ENCODE peak calls at places on chromosomes 2 and 18, in five cellular contexts. One of them, this sample, is unnamed.

GRCh38 chr2:96091141-96091710 is 25.1 kb downstream of the ADRA2B start:
- DNase-seq in cardiac fibroblast: no peak
- DNase-seq in AG09309: no peak
- DNase-seq in cardiac muscle cell: no peak
- DNase-seq in fibroblast of the aortic adventitia: no peak
- DNase-seq in this sample: no peak

GRCh38 chr2:219417374-219417773 is 803 bp upstream of the DES start:
- DNase-seq in fibroblast of the aortic adventitia: no peak
- DNase-seq in cardiac muscle cell: no peak
- DNase-seq in AG09309: no peak
- DNase-seq in cardiac fibroblast: peak; percentile 37
- DNase-seq in this sample: no peak

GRCh38 chr2:240069846-240070245 is 16.5 kb upstream of the OR6B3 start:
- DNase-seq in cardiac muscle cell: no peak
- DNase-seq in cardiac fibroblast: no peak
- DNase-seq in fibroblast of the aortic adventitia: no peak
- DNase-seq in AG09309: no peak
- DNase-seq in this sample: no peak

GRCh38 chr2:106566050-106566449 is 78.9 kb downstream of the CD8B2 start:
- DNase-seq in cardiac fibroblast: no peak
- DNase-seq in AG09309: no peak
- DNase-seq in fibroblast of the aortic adventitia: no peak
- DNase-seq in cardiac muscle cell: no peak
- DNase-seq in this sample: no peak

GRCh38 chr2:240399419-240400318 is 35.8 kb upstream of the GPC1 start:
- DNase-seq in cardiac muscle cell: no peak
- DNase-seq in cardiac fibroblast: no peak
- DNase-seq in fibroblast of the aortic adventitia: no peak
- DNase-seq in AG09309: no peak
- DNase-seq in this sample: no peak

GRCh38 chr18:12031836-12032235 is 50.5 kb downstream of the IMPA2 start:
- DNase-seq in AG09309: peak; percentile 42
- DNase-seq in fibroblast of the aortic adventitia: peak; percentile 88
- DNase-seq in cardiac fibroblast: peak; percentile 53
- DNase-seq in cardiac muscle cell: peak; percentile 32
- DNase-seq in this sample: peak; percentile 82

GRCh38 chr2:241729868-241730267 is 4.6 kb upstream of the D2HGDH start:
- DNase-seq in fibroblast of the aortic adventitia: no peak
- DNase-seq in cardiac fibroblast: no peak
- DNase-seq in cardiac muscle cell: no peak
- DNase-seq in AG09309: no peak
- DNase-seq in this sample: no peak

GRCh38 chr18:75491361-75491760 is 63.9 kb upstream of the SMIM21 start:
- DNase-seq in cardiac fibroblast: no peak
- DNase-seq in fibroblast of the aortic adventitia: no peak
- DNase-seq in cardiac muscle cell: peak; percentile 20
- DNase-seq in AG09309: no peak
- DNase-seq in this sample: no peak

GRCh38 chr18:61025596-61025995 is 307.6 kb upstream of the CDH20 start:
- DNase-seq in cardiac muscle cell: no peak
- DNase-seq in fibroblast of the aortic adventitia: no peak
- DNase-seq in cardiac fibroblast: no peak
- DNase-seq in AG09309: no peak
- DNase-seq in this sample: no peak

GRCh38 chr18:74197705-74198341 is 49.5 kb downstream of the TIMM21 start:
- DNase-seq in AG09309: no peak
- DNase-seq in cardiac muscle cell: no peak
- DNase-seq in fibroblast of the aortic adventitia: no peak
- DNase-seq in cardiac fibroblast: no peak
- DNase-seq in this sample: no peak

GRCh38 chr2:156691014-156691413 is 254.8 kb downstream of the GPD2 start:
- DNase-seq in AG09309: no peak
- DNase-seq in cardiac fibroblast: no peak
- DNase-seq in fibroblast of the aortic adventitia: no peak
- DNase-seq in cardiac muscle cell: no peak
- DNase-seq in this sample: no peak

GRCh38 chr2:7363906-7364305 is 446.7 kb downstream of the RNF144A start:
- DNase-seq in AG09309: no peak
- DNase-seq in cardiac fibroblast: no peak
- DNase-seq in fibroblast of the aortic adventitia: no peak
- DNase-seq in cardiac muscle cell: no peak
- DNase-seq in this sample: no peak

GRCh38 chr18:48441405-48441881 is 32.3 kb upstream of the ZBTB7C start:
- DNase-seq in cardiac muscle cell: peak; percentile 44
- DNase-seq in AG09309: no peak
- DNase-seq in fibroblast of the aortic adventitia: peak; percentile 58
- DNase-seq in cardiac fibroblast: peak; percentile 59
- DNase-seq in this sample: no peak

GRCh38 chr2:191638079-191638801 is 39.7 kb upstream of the NABP1 start:
- DNase-seq in cardiac muscle cell: no peak
- DNase-seq in AG09309: no peak
- DNase-seq in cardiac fibroblast: no peak
- DNase-seq in fibroblast of the aortic adventitia: no peak
- DNase-seq in this sample: no peak

GRCh38 chr18:35953688-35954087 is 18.8 kb upstream of the RMP24 start:
- DNase-seq in AG09309: no peak
- DNase-seq in cardiac fibroblast: no peak
- DNase-seq in fibroblast of the aortic adventitia: no peak
- DNase-seq in cardiac muscle cell: no peak
- DNase-seq in this sample: no peak

GRCh38 chr2:51813245-51813644 is 781.3 kb upstream of the NRXN1 start:
- DNase-seq in AG09309: no peak
- DNase-seq in cardiac fibroblast: peak; percentile 51
- DNase-seq in cardiac muscle cell: peak; percentile 50
- DNase-seq in fibroblast of the aortic adventitia: peak; percentile 73
- DNase-seq in this sample: peak; percentile 6

GRCh38 chr18:59902180-59902992 is 2.6 kb downstream of the PMAIP1 start:
- DNase-seq in cardiac muscle cell: no peak
- DNase-seq in AG09309: no peak
- DNase-seq in cardiac fibroblast: no peak
- DNase-seq in fibroblast of the aortic adventitia: peak; percentile 55
- DNase-seq in this sample: peak; percentile 80

GRCh38 chr18:14975431-14975830 is 227.5 kb downstream of the ANKRD30B start:
- DNase-seq in cardiac fibroblast: no peak
- DNase-seq in cardiac muscle cell: no peak
- DNase-seq in AG09309: no peak
- DNase-seq in fibroblast of the aortic adventitia: no peak
- DNase-seq in this sample: no peak

GRCh38 chr2:181886192-181886591 is 5.3 kb upstream of the ITPRID2 start:
- DNase-seq in fibroblast of the aortic adventitia: peak; percentile 49
- DNase-seq in cardiac muscle cell: no peak
- DNase-seq in cardiac fibroblast: no peak
- DNase-seq in AG09309: no peak
- DNase-seq in this sample: no peak

GRCh38 chr2:102365763-102366162 is 10.2 kb downstream of the IL18R1 start:
- DNase-seq in AG09309: no peak
- DNase-seq in cardiac muscle cell: no peak
- DNase-seq in cardiac fibroblast: no peak
- DNase-seq in fibroblast of the aortic adventitia: no peak
- DNase-seq in this sample: no peak

GRCh38 chr2:17539993-17540812 is at the start of gene VSNL1:
- DNase-seq in AG09309: no peak
- DNase-seq in fibroblast of the aortic adventitia: peak; percentile 77
- DNase-seq in cardiac fibroblast: peak; percentile 83
- DNase-seq in cardiac muscle cell: peak; percentile 85
- DNase-seq in this sample: peak; percentile 93

GRCh38 chr18:37464287-37464686 is 101.3 kb downstream of the CELF4 start:
- DNase-seq in cardiac muscle cell: no peak
- DNase-seq in cardiac fibroblast: no peak
- DNase-seq in AG09309: no peak
- DNase-seq in fibroblast of the aortic adventitia: no peak
- DNase-seq in this sample: no peak

DNA sequence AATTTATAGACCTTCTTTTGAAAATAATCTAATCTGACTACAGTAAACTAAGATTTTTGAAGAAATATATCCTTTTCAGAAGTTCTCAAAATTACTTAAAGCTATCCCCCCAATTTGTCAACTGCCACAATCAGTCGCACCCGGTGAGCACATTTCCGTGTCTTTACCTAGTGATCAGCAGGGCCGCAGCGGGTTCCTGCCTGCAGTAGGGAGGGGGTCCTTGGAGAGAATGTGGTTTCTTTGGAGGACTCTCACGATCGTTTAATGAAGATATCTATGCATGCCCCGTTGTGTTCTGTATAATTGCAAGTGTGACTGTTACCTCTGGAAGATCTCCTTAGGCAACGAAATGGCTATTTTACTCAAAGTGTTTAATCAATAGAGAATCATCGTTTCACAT is 251.9 kb upstream of the RAB12 start:
- DNase-seq in cardiac muscle cell: no peak
- DNase-seq in cardiac fibroblast: no peak
- DNase-seq in fibroblast of the aortic adventitia: no peak
- DNase-seq in AG09309: no peak
- DNase-seq in this sample: no peak
- H3K4me3 ChIP-seq in cardiac muscle cell: no peak overlapping the region
- H3K4me3 ChIP-seq in cardiac fibroblast: no peak overlapping the region
- H3K4me3 ChIP-seq in fibroblast of the aortic adventitia: no peak overlapping the region
- H3K4me3 ChIP-seq in AG09309: no peak overlapping the region
- H3K4me3 ChIP-seq in this sample: no peak overlapping the region

GRCh38 chr2:237743561-237744269 is 54.9 kb upstream of the RBM44 start:
- DNase-seq in AG09309: no peak
- DNase-seq in cardiac fibroblast: no peak
- DNase-seq in fibroblast of the aortic adventitia: peak; percentile 38
- DNase-seq in cardiac muscle cell: no peak
- DNase-seq in this sample: no peak
- TF ChIP-seq CTCF in AG09309: peak; percentile 27
- TF ChIP-seq CTCF in cardiac fibroblast: no peak
- TF ChIP-seq CTCF in fibroblast of the aortic adventitia: peak; percentile 14
- TF ChIP-seq CTCF in cardiac muscle cell: no peak
- TF ChIP-seq CTCF in this sample: peak; percentile 15

GRCh38 chr2:111157798-111158197 is 37.1 kb downstream of the BCL2L11 start:
- DNase-seq in AG09309: no peak
- DNase-seq in fibroblast of the aortic adventitia: no peak
- DNase-seq in cardiac muscle cell: no peak
- DNase-seq in cardiac fibroblast: no peak
- DNase-seq in this sample: no peak

GRCh38 chr2:111161971-111162370 is 41.3 kb downstream of the BCL2L11 start:
- DNase-seq in AG09309: no peak
- DNase-seq in fibroblast of the aortic adventitia: no peak
- DNase-seq in cardiac muscle cell: no peak
- DNase-seq in cardiac fibroblast: no peak
- DNase-seq in this sample: no peak

GRCh38 chr2:111159640-111160039 is 38.9 kb downstream of the BCL2L11 start:
- DNase-seq in fibroblast of the aortic adventitia: no peak
- DNase-seq in cardiac muscle cell: no peak
- DNase-seq in AG09309: no peak
- DNase-seq in cardiac fibroblast: no peak
- DNase-seq in this sample: no peak

GRCh38 chr2:111162718-111163331 is 42.1 kb downstream of the BCL2L11 start:
- DNase-seq in cardiac muscle cell: peak; percentile 49
- DNase-seq in AG09309: no peak
- DNase-seq in fibroblast of the aortic adventitia: no peak
- DNase-seq in cardiac fibroblast: no peak
- DNase-seq in this sample: no peak

GRCh38 chr2:111160758-111161157 is 40.0 kb downstream of the BCL2L11 start:
- DNase-seq in cardiac fibroblast: peak; percentile 74
- DNase-seq in fibroblast of the aortic adventitia: peak; percentile 91
- DNase-seq in cardiac muscle cell: peak; percentile 81
- DNase-seq in AG09309: peak; percentile 75
- DNase-seq in this sample: peak; percentile 29
- H3K4me3 ChIP-seq in cardiac fibroblast: no peak overlapping the region
- H3K4me3 ChIP-seq in fibroblast of the aortic adventitia: no peak overlapping the region
- H3K4me3 ChIP-seq in cardiac muscle cell: no peak overlapping the region
- H3K4me3 ChIP-seq in AG09309: no peak overlapping the region
- H3K4me3 ChIP-seq in this sample: no peak overlapping the region

DNA sequence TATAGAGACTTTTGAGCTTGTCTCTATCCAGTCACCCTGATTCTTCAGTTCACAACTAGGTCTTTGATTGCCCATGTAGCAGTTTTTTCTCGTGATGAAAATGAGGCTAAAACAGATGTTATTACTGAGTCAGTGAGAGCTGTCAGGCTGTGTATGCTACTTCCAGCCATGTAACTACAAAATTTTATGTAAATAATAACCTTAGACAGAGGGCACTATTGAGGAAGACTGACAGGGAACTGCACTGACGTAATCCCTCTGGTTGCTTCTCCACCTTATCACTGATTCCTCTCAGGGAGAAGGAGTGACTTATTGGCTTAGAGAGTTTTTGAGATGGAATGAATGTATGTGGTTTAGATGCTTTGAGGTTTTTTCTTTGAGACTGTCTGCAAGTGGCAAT is 555.1 kb upstream of the FANCL start:
- DNase-seq in cardiac fibroblast: no peak
- DNase-seq in fibroblast of the aortic adventitia: no peak
- DNase-seq in AG09309: no peak
- DNase-seq in cardiac muscle cell: no peak
- DNase-seq in this sample: peak; percentile 1
- TF ChIP-seq CTCF in cardiac fibroblast: no peak
- TF ChIP-seq CTCF in fibroblast of the aortic adventitia: no peak
- TF ChIP-seq CTCF in AG09309: no peak
- TF ChIP-seq CTCF in cardiac muscle cell: no peak
- TF ChIP-seq CTCF in this sample: no peak

GRCh38 chr2:120177011-120177621 is 46.1 kb downstream of the TMEM185B start:
- DNase-seq in fibroblast of the aortic adventitia: no peak
- DNase-seq in AG09309: no peak
- DNase-seq in cardiac fibroblast: no peak
- DNase-seq in cardiac muscle cell: no peak
- DNase-seq in this sample: no peak
- H3K4me3 ChIP-seq in fibroblast of the aortic adventitia: no peak overlapping the region
- H3K4me3 ChIP-seq in AG09309: no peak overlapping the region
- H3K4me3 ChIP-seq in cardiac fibroblast: no peak overlapping the region
- H3K4me3 ChIP-seq in cardiac muscle cell: no peak overlapping the region
- H3K4me3 ChIP-seq in this sample: no peak overlapping the region

GRCh38 chr2:108593547-108594098 is 59.4 kb downstream of the LIMS1 start:
- DNase-seq in fibroblast of the aortic adventitia: peak; percentile 94
- DNase-seq in cardiac fibroblast: peak; percentile 73
- DNase-seq in cardiac muscle cell: peak; percentile 77
- DNase-seq in AG09309: peak; percentile 83
- DNase-seq in this sample: peak; percentile 87
- TF ChIP-seq CTCF in fibroblast of the aortic adventitia: peak; percentile 14
- TF ChIP-seq CTCF in cardiac fibroblast: peak; percentile 15
- TF ChIP-seq CTCF in cardiac muscle cell: peak; percentile 7
- TF ChIP-seq CTCF in AG09309: no peak
- TF ChIP-seq CTCF in this sample: no peak

DNA sequence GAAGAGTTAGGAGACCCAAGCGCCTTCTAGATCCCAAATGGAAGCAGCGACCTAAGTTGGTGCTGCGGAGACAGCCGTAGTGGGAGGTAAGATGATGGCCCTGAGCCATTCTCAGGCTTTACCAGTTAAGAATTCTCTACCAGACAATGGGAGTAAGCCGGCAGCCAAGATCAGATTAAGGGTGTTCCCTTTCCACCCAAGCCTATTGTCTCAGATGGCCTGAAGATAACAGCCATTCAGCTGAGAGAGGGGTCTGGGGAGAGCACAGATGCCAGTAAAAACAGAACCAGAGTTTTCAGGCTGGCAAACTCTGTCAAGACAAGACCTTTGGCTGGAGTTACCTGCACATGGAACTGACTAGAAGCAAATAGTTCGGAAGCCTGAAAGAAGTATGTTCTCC is 191.7 kb upstream of the HAAO start:
- DNase-seq in cardiac fibroblast: no peak
- DNase-seq in fibroblast of the aortic adventitia: peak; percentile 21
- DNase-seq in cardiac muscle cell: no peak
- DNase-seq in AG09309: no peak
- DNase-seq in this sample: no peak
- H3K4me3 ChIP-seq in cardiac fibroblast: no peak overlapping the region
- H3K4me3 ChIP-seq in fibroblast of the aortic adventitia: no peak overlapping the region
- H3K4me3 ChIP-seq in cardiac muscle cell: no peak overlapping the region
- H3K4me3 ChIP-seq in AG09309: no peak overlapping the region
- H3K4me3 ChIP-seq in this sample: no peak overlapping the region